ENCODE peak calls at places on chromosome 11, in four cellular contexts. P, I, X and L are unnamed samples.

GRCh38 chr11:47047972-47048371 is 111.4 kb downstream of the CSTPP1 start:
- DNase-seq in P (no peak), I (no peak), X (no peak), L (no peak)

GRCh38 chr11:12802418-12803085 is 128.3 kb downstream of the TEAD1 start:
- DNase-seq in P (no peak), I (peak; percentile 84), X (peak; percentile 92), L (peak; percentile 29)

GRCh38 chr11:44456544-44457270 is 108.8 kb upstream of the CD82 start:
- DNase-seq in P (no peak), I (no peak), X (no peak), L (peak; percentile 47)

GRCh38 chr11:4048340-4048739 is 46.3 kb upstream of the RRM1 start:
- DNase-seq in P (no peak), I (no peak), X (no peak), L (no peak)

GRCh38 chr11:128198206-128198605 is 389.2 kb downstream of the ETS1 start:
- DNase-seq in P (no peak), I (no peak), X (no peak), L (no peak)

GRCh38 chr11:110711776-110712642 is at the start of gene ARHGAP20:
- DNase-seq in P (no peak), I (peak; percentile 83), X (no peak), L (peak; percentile 68)

GRCh38 chr11:115958089-115959000 is 454.1 kb upstream of the CADM1 start:
- DNase-seq in P (no peak), I (no peak), X (no peak), L (no peak)

GRCh38 chr11:40403321-40403720 is 1056.1 kb downstream of the LRRC4C start:
- DNase-seq in P (no peak), I (no peak), X (no peak), L (no peak)

GRCh38 chr11:46382644-46383403 is 1.4 kb downstream of the MDK start:
- DNase-seq in P (no peak), I (peak; percentile 66), X (no peak), L (peak; percentile 32)

GRCh38 chr11:112255075-112255739 is 5.5 kb downstream of the PLET1 start:
- DNase-seq in P (no peak), I (peak; percentile 87), X (no peak), L (peak; percentile 77)

GRCh38 chr11:46659908-46660307 is 40.5 kb downstream of the ARHGAP1 start:
- DNase-seq in P (peak; percentile 49), I (peak; percentile 96), X (no peak), L (no peak)

GRCh38 chr11:12746593-12747097 is 72.4 kb downstream of the TEAD1 start:
- DNase-seq in P (peak; percentile 84), I (peak; percentile 95), X (no peak), L (peak; percentile 78)

GRCh38 chr11:57482782-57483569 is 22.6 kb downstream of the RTN4RL2 start:
- DNase-seq in P (no peak), I (peak; percentile 36), X (no peak), L (peak; percentile 54)

GRCh38 chr11:22491826-22492225 is 133.8 kb downstream of the FANCF start:
- DNase-seq in P (no peak), I (peak; percentile 20), X (no peak), L (peak; percentile 60)

GRCh38 chr11:114479331-114479730 is 40.1 kb downstream of the REXO2 start:
- DNase-seq in P (no peak), I (no peak), X (no peak), L (no peak)

GRCh38 chr11:87399341-87399740 is 361.6 kb downstream of the TMEM135 start:
- DNase-seq in P (no peak), I (no peak), X (no peak), L (no peak)

GRCh38 chr11:94493443-94494199 is at the start of the genes ANKRD49 and MRE11:
- DNase-seq in P (peak; percentile 95), I (peak; percentile 99), X (peak; percentile 90), L (peak; percentile 97)

GRCh38 chr11:120339394-120339890 is 3.2 kb downstream of the ARHGEF12 start:
- DNase-seq in P (no peak), I (peak; percentile 54), X (no peak), L (no peak)

GRCh38 chr11:13859986-13860385 is 102.5 kb upstream of the SPON1 start:
- DNase-seq in P (no peak), I (no peak), X (no peak), L (no peak)

GRCh38 chr11:69244286-69244685 is 49.7 kb upstream of the MYEOV start:
- DNase-seq in P (no peak), I (no peak), X (no peak), L (no peak)

GRCh38 chr11:31655483-31655882 is 145.9 kb downstream of the ELP4 start:
- DNase-seq in P (no peak), I (peak; percentile 83), X (peak; percentile 40), L (peak; percentile 17)

GRCh38 chr11:125807909-125808308 is 20.0 kb downstream of the PATE3 start:
- DNase-seq in P (no peak), I (peak; percentile 5), X (no peak), L (no peak)

GRCh38 chr11:112421854-112422253 is 161.2 kb upstream of the PLET1 start:
- DNase-seq in P (no peak), I (no peak), X (no peak), L (no peak)

GRCh38 chr11:1906623-1907423 is 12.7 kb upstream of the TNNT3 start:
- DNase-seq in P (no peak), I (no peak), X (no peak), L (no peak)

GRCh38 chr11:78451371-78452150 is 33.9 kb upstream of the GAB2 start:
- DNase-seq in P (no peak), I (peak; percentile 19), X (no peak), L (no peak)

GRCh38 chr11:75654314-75654713 is 14.5 kb downstream of the MAP6 start:
- DNase-seq in P (no peak), I (peak; percentile 19), X (peak; percentile 55), L (no peak)

GRCh38 chr11:68018730-68019190 is 8.6 kb downstream of the ALDH3B1 start:
- DNase-seq in P (no peak), I (no peak), X (no peak), L (no peak)

GRCh38 chr11:68928481-68928880 is 24.8 kb downstream of the IGHMBP2 start:
- DNase-seq in P (no peak), I (no peak), X (no peak), L (no peak)

GRCh38 chr11:126862664-126863247 is 137.8 kb downstream of the KIRREL3 start:
- DNase-seq in P (no peak), I (no peak), X (no peak), L (no peak)

GRCh38 chr11:66363187-66363601 is 8.4 kb downstream of the SLC29A2 start:
- DNase-seq in P (no peak), I (no peak), X (no peak), L (no peak)

GRCh38 chr11:66365711-66366619 is 5.6 kb downstream of the SLC29A2 start:
- DNase-seq in P (no peak), I (no peak), X (no peak), L (no peak)

GRCh38 chr11:66365166-66365565 is 6.4 kb downstream of the SLC29A2 start:
- DNase-seq in P (no peak), I (no peak), X (no peak), L (no peak)

GRCh38 chr11:66362481-66363147 is 8.9 kb downstream of the SLC29A2 start:
- DNase-seq in P (no peak), I (no peak), X (no peak), L (no peak)

GRCh38 chr11:66363805-66364535 is 7.6 kb downstream of the SLC29A2 start:
- DNase-seq in P (no peak), I (peak; percentile 30), X (no peak), L (no peak)
- H3K4me3 ChIP-seq in P (no peak overlapping the region), I (no peak overlapping the region), X (no peak overlapping the region), L (no peak overlapping the region)

GRCh38 chr11:131854391-131854790 is 484.0 kb downstream of the NTM start:
- DNase-seq in P (no peak), I (no peak), X (no peak), L (no peak)

GRCh38 chr11:131852757-131853156 is 482.3 kb downstream of the NTM start:
- DNase-seq in P (no peak), I (no peak), X (no peak), L (no peak)

GRCh38 chr11:131849485-131849884 is 479.1 kb downstream of the NTM start:
- DNase-seq in P (no peak), I (no peak), X (no peak), L (no peak)

GRCh38 chr11:131850507-131850906 is 480.1 kb downstream of the NTM start:
- DNase-seq in P (no peak), I (no peak), X (no peak), L (no peak)

GRCh38 chr11:131851951-131852350 is 481.5 kb downstream of the NTM start:
- DNase-seq in P (no peak), I (no peak), X (no peak), L (no peak)
- H3K4me3 ChIP-seq in P (no peak overlapping the region), I (no peak overlapping the region), X (no peak overlapping the region), L (no peak overlapping the region)

DNA sequence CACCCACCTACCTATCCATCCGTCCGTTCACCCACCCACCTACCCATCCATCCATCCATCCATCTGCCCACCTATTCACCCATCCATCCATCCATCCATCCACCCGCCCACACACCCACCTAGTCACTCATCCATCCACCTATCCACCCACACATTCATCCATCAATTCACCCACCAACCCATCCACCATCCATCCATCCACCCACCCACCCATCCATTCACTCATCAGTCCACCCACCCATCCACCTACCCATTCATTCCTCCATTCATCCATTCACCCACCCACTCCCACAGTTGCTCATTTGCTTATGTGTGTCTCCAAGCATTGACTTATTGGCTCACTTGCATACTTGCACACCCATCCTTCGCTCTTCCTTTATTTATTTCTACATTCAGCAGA is 50.1 kb downstream of the MYO7A start:
- DNase-seq in P (no peak), I (no peak), X (no peak), L (no peak)
- H3K4me3 ChIP-seq in P (no peak overlapping the region), I (no peak overlapping the region), X (no peak overlapping the region), L (no peak overlapping the region)

GRCh38 chr11:108220721-108221346 is 1.6 kb downstream of the NPAT start:
- DNase-seq in P (no peak), I (peak; percentile 28), X (no peak), L (no peak)

GRCh38 chr11:108216988-108217387 is 5.5 kb downstream of the NPAT start:
- DNase-seq in P (no peak), I (no peak), X (no peak), L (no peak)

GRCh38 chr11:108218455-108218854 is 4.0 kb downstream of the NPAT start:
- DNase-seq in P (no peak), I (no peak), X (no peak), L (no peak)

GRCh38 chr11:108221401-108221800 is 1.0 kb downstream of the NPAT start:
- DNase-seq in P (no peak), I (peak; percentile 57), X (no peak), L (no peak)

DNA sequence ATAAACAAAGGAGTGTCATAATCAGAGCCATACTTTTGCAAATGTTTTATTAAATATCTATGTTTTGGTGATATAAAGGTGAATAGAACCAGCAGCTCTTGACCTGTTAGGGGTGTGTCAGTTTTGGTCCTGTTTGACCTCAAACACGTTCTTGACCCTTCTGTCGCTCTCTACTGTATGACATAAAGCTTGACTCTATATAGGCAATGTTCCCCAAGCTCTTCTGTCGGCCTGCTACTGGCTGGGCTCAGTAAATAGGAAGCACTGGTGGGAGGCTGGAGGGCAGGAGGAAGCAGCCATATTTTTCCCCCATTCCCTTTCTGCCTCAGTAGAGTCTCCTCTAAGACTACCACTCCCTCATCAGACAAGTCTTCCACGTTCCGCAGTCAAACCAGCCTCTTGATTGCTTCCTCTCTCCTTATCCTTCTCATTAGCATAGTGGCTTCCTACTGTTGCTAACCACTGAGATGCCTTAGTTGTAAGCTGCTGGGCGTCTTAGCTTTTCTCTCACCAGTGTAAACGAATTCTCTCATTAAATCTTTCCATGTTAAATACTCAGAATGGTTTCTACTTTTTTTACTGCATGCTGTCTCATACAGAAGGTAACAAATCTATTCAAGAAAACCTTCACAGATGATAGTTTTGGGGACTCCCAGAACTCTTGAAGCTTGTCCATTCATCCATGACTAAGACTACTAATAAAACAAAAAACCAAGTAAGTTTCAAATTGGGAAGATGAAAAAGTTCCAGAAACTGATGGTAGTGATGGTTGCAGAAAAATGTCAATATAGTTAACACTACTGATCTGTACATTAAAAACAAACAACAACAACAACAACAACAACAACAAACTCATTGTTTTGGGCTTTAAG is 3.3 kb downstream of the NPAT start:
- DNase-seq in P (no peak), I (no peak), X (no peak), L (no peak)
- H3K4me3 ChIP-seq in P (no peak overlapping the region), I (no peak overlapping the region), X (no peak overlapping the region), L (no peak overlapping the region)